ENCODE peak calls at places on chromosomes 7 and 10, in seven cellular contexts. One of them, this sample, is unnamed. For H3K4me1, the result is how much of the 10 kb centered on the place peaks cover.

GRCh38 chr7:22696672-22697071 is 30.3 kb upstream of the IL6 start:
- DNase-seq in PC-9: peak
- DNase-seq in mammary epithelial cell: peak
- DNase-seq in Panc1: no peak
- DNase-seq in heart right ventricle: no peak
- DNase-seq in tibial artery: no peak
- DNase-seq in GM23248: no peak
- DNase-seq in this sample: no peak

GRCh38 chr7:114150704-114151103 is 231.9 kb upstream of the PPP1R3A start:
- DNase-seq in PC-9: no peak
- DNase-seq in mammary epithelial cell: no peak
- DNase-seq in Panc1: no peak
- DNase-seq in heart right ventricle: no peak
- DNase-seq in tibial artery: no peak
- DNase-seq in GM23248: no peak
- DNase-seq in this sample: no peak

GRCh38 chr7:32479574-32480200 is 10.5 kb downstream of the LSM5 start:
- DNase-seq in PC-9: peak
- DNase-seq in mammary epithelial cell: peak
- DNase-seq in Panc1: no peak
- DNase-seq in heart right ventricle: no peak
- DNase-seq in tibial artery: no peak
- DNase-seq in GM23248: peak
- DNase-seq in this sample: no peak

GRCh38 chr7:38369816-38370493 is 96.5 kb upstream of the TARP start:
- DNase-seq in PC-9: peak
- DNase-seq in mammary epithelial cell: peak
- DNase-seq in Panc1: peak
- DNase-seq in heart right ventricle: peak
- DNase-seq in tibial artery: peak
- DNase-seq in GM23248: peak
- DNase-seq in this sample: peak

GRCh38 chr7:1176891-1177373 is 16.9 kb upstream of the ZFAND2A start:
- DNase-seq in PC-9: peak
- DNase-seq in mammary epithelial cell: peak
- DNase-seq in Panc1: no peak
- DNase-seq in heart right ventricle: peak
- DNase-seq in tibial artery: peak
- DNase-seq in GM23248: peak
- DNase-seq in this sample: no peak

GRCh38 chr10:5447611-5448071 is 35.3 kb downstream of the NET1 start:
- DNase-seq in PC-9: no peak
- DNase-seq in mammary epithelial cell: peak
- DNase-seq in Panc1: no peak
- DNase-seq in heart right ventricle: no peak
- DNase-seq in tibial artery: no peak
- DNase-seq in GM23248: peak
- DNase-seq in this sample: no peak

GRCh38 chr7:3630081-3630480 is 329.0 kb downstream of the SDK1 start:
- DNase-seq in PC-9: no peak
- DNase-seq in mammary epithelial cell: no peak
- DNase-seq in Panc1: no peak
- DNase-seq in heart right ventricle: no peak
- DNase-seq in tibial artery: no peak
- DNase-seq in GM23248: no peak
- DNase-seq in this sample: no peak

GRCh38 chr10:96998329-96998888 is 166.3 kb downstream of the LCOR start:
- DNase-seq in PC-9: no peak
- DNase-seq in mammary epithelial cell: no peak
- DNase-seq in Panc1: no peak
- DNase-seq in heart right ventricle: no peak
- DNase-seq in tibial artery: no peak
- DNase-seq in GM23248: peak
- DNase-seq in this sample: no peak

GRCh38 chr10:79070091-79070610 is 1.4 kb downstream of the ZMIZ1 start:
- DNase-seq in PC-9: no peak
- DNase-seq in mammary epithelial cell: no peak
- DNase-seq in Panc1: no peak
- DNase-seq in heart right ventricle: peak
- DNase-seq in tibial artery: peak
- DNase-seq in GM23248: peak
- DNase-seq in this sample: no peak

GRCh38 chr10:129970404-129971364 is 6.6 kb upstream of the EBF3 start:
- DNase-seq in PC-9: no peak
- DNase-seq in mammary epithelial cell: no peak
- DNase-seq in Panc1: no peak
- DNase-seq in heart right ventricle: peak
- DNase-seq in tibial artery: peak
- DNase-seq in GM23248: no peak
- DNase-seq in this sample: no peak

GRCh38 chr10:122854648-122855047 is 9.0 kb upstream of the CUZD1 start:
- DNase-seq in PC-9: no peak
- DNase-seq in mammary epithelial cell: peak
- DNase-seq in Panc1: peak
- DNase-seq in heart right ventricle: no peak
- DNase-seq in tibial artery: no peak
- DNase-seq in GM23248: peak
- DNase-seq in this sample: no peak

GRCh38 chr7:36607206-36607515 is 117.1 kb downstream of the AOAH start:
- DNase-seq in PC-9: no peak
- DNase-seq in mammary epithelial cell: no peak
- DNase-seq in Panc1: no peak
- DNase-seq in heart right ventricle: no peak
- DNase-seq in tibial artery: no peak
- DNase-seq in GM23248: no peak
- DNase-seq in this sample: no peak

GRCh38 chr10:77973276-77973675 is 46.7 kb upstream of the DLG5 start:
- DNase-seq in PC-9: no peak
- DNase-seq in mammary epithelial cell: no peak
- DNase-seq in Panc1: no peak
- DNase-seq in heart right ventricle: no peak
- DNase-seq in tibial artery: peak
- DNase-seq in GM23248: peak
- DNase-seq in this sample: no peak

GRCh38 chr7:54882694-54883093 is 123.7 kb upstream of the SEC61G start:
- DNase-seq in PC-9: no peak
- DNase-seq in mammary epithelial cell: no peak
- DNase-seq in Panc1: no peak
- DNase-seq in heart right ventricle: no peak
- DNase-seq in tibial artery: no peak
- DNase-seq in GM23248: no peak
- DNase-seq in this sample: no peak

GRCh38 chr7:100897111-100897608 is 1.5 kb upstream of the ACHE start:
- DNase-seq in PC-9: no peak
- DNase-seq in mammary epithelial cell: no peak
- DNase-seq in Panc1: no peak
- DNase-seq in heart right ventricle: peak
- DNase-seq in tibial artery: no peak
- DNase-seq in GM23248: peak
- DNase-seq in this sample: no peak

GRCh38 chr10:66941491-66941890 is 15.7 kb downstream of the LRRTM3 start:
- DNase-seq in PC-9: no peak
- DNase-seq in mammary epithelial cell: no peak
- DNase-seq in Panc1: no peak
- DNase-seq in heart right ventricle: no peak
- DNase-seq in tibial artery: no peak
- DNase-seq in GM23248: no peak
- DNase-seq in this sample: no peak

GRCh38 chr7:128000854-128001265 is 30.4 kb downstream of the LRRC4 start:
- DNase-seq in PC-9: no peak
- DNase-seq in mammary epithelial cell: no peak
- DNase-seq in Panc1: no peak
- DNase-seq in heart right ventricle: no peak
- DNase-seq in tibial artery: no peak
- DNase-seq in GM23248: no peak
- DNase-seq in this sample: no peak

GRCh38 chr7:82443044-82443800 is at the start of gene CACNA2D1:
- DNase-seq in PC-9: no peak
- DNase-seq in mammary epithelial cell: peak
- DNase-seq in Panc1: peak
- DNase-seq in heart right ventricle: peak
- DNase-seq in tibial artery: peak
- DNase-seq in GM23248: peak
- DNase-seq in this sample: no peak

GRCh38 chr10:97673736-97674525 is 13.1 kb downstream of the AVPI1 start:
- DNase-seq in PC-9: peak
- DNase-seq in mammary epithelial cell: peak
- DNase-seq in Panc1: no peak
- DNase-seq in heart right ventricle: no peak
- DNase-seq in tibial artery: no peak
- DNase-seq in GM23248: peak
- DNase-seq in this sample: no peak

GRCh38 chr7:19378340-19378704 is 233.1 kb upstream of the FERD3L start:
- DNase-seq in PC-9: no peak
- DNase-seq in mammary epithelial cell: no peak
- DNase-seq in Panc1: no peak
- DNase-seq in heart right ventricle: no peak
- DNase-seq in tibial artery: no peak
- DNase-seq in GM23248: no peak
- DNase-seq in this sample: no peak

GRCh38 chr7:42915356-42915755 is 3.5 kb upstream of the C7orf25 start:
- DNase-seq in PC-9: no peak
- DNase-seq in mammary epithelial cell: no peak
- DNase-seq in Panc1: no peak
- DNase-seq in heart right ventricle: no peak
- DNase-seq in tibial artery: no peak
- DNase-seq in GM23248: peak
- DNase-seq in this sample: no peak

GRCh38 chr10:80622153-80622552 is 84.5 kb downstream of the SH2D4B start:
- DNase-seq in PC-9: no peak
- DNase-seq in mammary epithelial cell: no peak
- DNase-seq in Panc1: no peak
- DNase-seq in heart right ventricle: no peak
- DNase-seq in tibial artery: no peak
- DNase-seq in GM23248: no peak
- DNase-seq in this sample: no peak

GRCh38 chr10:92990615-92991014 is 70.0 kb upstream of the CYP26C1 start:
- DNase-seq in PC-9: no peak
- DNase-seq in mammary epithelial cell: no peak
- DNase-seq in Panc1: no peak
- DNase-seq in heart right ventricle: no peak
- DNase-seq in tibial artery: no peak
- DNase-seq in GM23248: peak
- DNase-seq in this sample: no peak

GRCh38 chr7:134013249-134013648 is 113.9 kb upstream of the LRGUK start:
- DNase-seq in PC-9: no peak
- DNase-seq in mammary epithelial cell: no peak
- DNase-seq in Panc1: no peak
- DNase-seq in heart right ventricle: no peak
- DNase-seq in tibial artery: no peak
- DNase-seq in GM23248: no peak
- DNase-seq in this sample: no peak

GRCh38 chr7:44566680-44567079 is 7.0 kb downstream of the DDX56 start:
- DNase-seq in PC-9: no peak
- DNase-seq in mammary epithelial cell: no peak
- DNase-seq in Panc1: no peak
- DNase-seq in heart right ventricle: no peak
- DNase-seq in tibial artery: peak
- DNase-seq in GM23248: no peak
- DNase-seq in this sample: no peak

GRCh38 chr7:128420773-128421172 is 11.0 kb upstream of the IMPDH1 start:
- DNase-seq in PC-9: no peak
- DNase-seq in mammary epithelial cell: no peak
- DNase-seq in Panc1: no peak
- DNase-seq in heart right ventricle: no peak
- DNase-seq in tibial artery: no peak
- DNase-seq in GM23248: no peak
- DNase-seq in this sample: no peak

GRCh38 chr10:95474228-95475002 is 86.8 kb downstream of the SORBS1 start:
- DNase-seq in PC-9: no peak
- DNase-seq in mammary epithelial cell: peak
- DNase-seq in Panc1: no peak
- DNase-seq in heart right ventricle: no peak
- DNase-seq in tibial artery: no peak
- DNase-seq in GM23248: peak
- DNase-seq in this sample: no peak

GRCh38 chr7:101846800-101847538 is 29.5 kb downstream of the CUX1 start:
- DNase-seq in PC-9: no peak
- DNase-seq in mammary epithelial cell: no peak
- DNase-seq in Panc1: no peak
- DNase-seq in heart right ventricle: no peak
- DNase-seq in tibial artery: no peak
- DNase-seq in GM23248: no peak
- DNase-seq in this sample: no peak

GRCh38 chr10:53122265-53122664 is 349.7 kb upstream of the MBL2 start:
- DNase-seq in PC-9: no peak
- DNase-seq in mammary epithelial cell: no peak
- DNase-seq in Panc1: no peak
- DNase-seq in heart right ventricle: no peak
- DNase-seq in tibial artery: no peak
- DNase-seq in GM23248: no peak
- DNase-seq in this sample: no peak
- H3K4me1 ChIP-seq in PC-9: under half
- H3K4me1 ChIP-seq in mammary epithelial cell: under half
- H3K4me1 ChIP-seq in Panc1: under half
- H3K4me1 ChIP-seq in heart right ventricle: under half
- H3K4me1 ChIP-seq in tibial artery: under half
- H3K4me1 ChIP-seq in GM23248: under half
- H3K4me1 ChIP-seq in this sample: under half

GRCh38 chr7:13984831-13985685 is 4.4 kb downstream of the ETV1 start:
- DNase-seq in PC-9: no peak
- DNase-seq in mammary epithelial cell: no peak
- DNase-seq in Panc1: no peak
- DNase-seq in heart right ventricle: no peak
- DNase-seq in tibial artery: no peak
- DNase-seq in GM23248: no peak
- DNase-seq in this sample: no peak
- H3K4me3 ChIP-seq in PC-9: no peak
- H3K4me3 ChIP-seq in mammary epithelial cell: peak
- H3K4me3 ChIP-seq in Panc1: no peak
- H3K4me3 ChIP-seq in heart right ventricle: peak
- H3K4me3 ChIP-seq in tibial artery: no peak
- H3K4me3 ChIP-seq in GM23248: no peak
- H3K4me3 ChIP-seq in this sample: no peak

GRCh38 chr7:76300210-76300731 is 2.2 kb upstream of the HSPB1 start:
- DNase-seq in PC-9: peak
- DNase-seq in mammary epithelial cell: peak
- DNase-seq in Panc1: peak
- DNase-seq in heart right ventricle: no peak
- DNase-seq in tibial artery: no peak
- DNase-seq in GM23248: peak
- DNase-seq in this sample: no peak
- H3K4me1 ChIP-seq in PC-9: half or more
- H3K4me1 ChIP-seq in mammary epithelial cell: half or more
- H3K4me1 ChIP-seq in Panc1: under half
- H3K4me1 ChIP-seq in heart right ventricle: under half
- H3K4me1 ChIP-seq in tibial artery: half or more
- H3K4me1 ChIP-seq in GM23248: under half
- H3K4me1 ChIP-seq in this sample: under half

DNA sequence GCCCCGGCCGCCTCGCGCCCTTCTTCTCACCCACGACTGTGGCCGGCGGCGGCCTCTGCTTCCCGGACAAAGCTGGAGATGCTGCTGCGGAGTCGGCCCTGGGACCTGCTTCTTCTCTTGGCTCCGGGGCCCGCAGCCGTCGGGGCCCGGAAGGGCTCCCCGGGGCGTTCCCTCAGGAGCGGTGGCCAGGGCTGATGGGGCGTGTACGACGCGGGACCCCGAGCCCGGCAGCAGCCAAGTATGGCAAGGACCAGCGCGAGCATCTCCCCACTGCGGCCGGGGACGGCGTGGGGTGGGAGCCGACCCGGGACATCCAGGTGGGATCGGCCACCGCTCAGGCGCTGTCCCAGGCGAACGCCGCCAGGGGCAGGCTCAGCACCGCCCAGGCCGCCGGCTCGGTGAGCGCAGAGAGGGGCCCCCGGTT is 27.6 kb upstream of the BMS1 start:
- DNase-seq in PC-9: no peak
- DNase-seq in mammary epithelial cell: no peak
- DNase-seq in Panc1: no peak
- DNase-seq in heart right ventricle: no peak
- DNase-seq in tibial artery: no peak
- DNase-seq in GM23248: no peak
- DNase-seq in this sample: no peak
- H3K4me3 ChIP-seq in PC-9: no peak
- H3K4me3 ChIP-seq in mammary epithelial cell: no peak
- H3K4me3 ChIP-seq in Panc1: peak
- H3K4me3 ChIP-seq in heart right ventricle: peak
- H3K4me3 ChIP-seq in tibial artery: peak
- H3K4me3 ChIP-seq in GM23248: peak
- H3K4me3 ChIP-seq in this sample: peak